ENCODE peak calls at places on chromosomes 4 and X, in eight cellular contexts. One of them, this sample, is unnamed.

GRCh38 chr4:82429728-82430192 is 502 bp downstream of the HNRNPDL start:
- DNase-seq in activated T-cell treated with anti-CD3 and anti-CD28 coated beads, Interleukin-2, amount 50 U/mL, for 72 hours: no peak
- DNase-seq in A549: peak; percentile 55
- DNase-seq in IMR-90: no peak
- DNase-seq in D341Med: no peak
- DNase-seq in immature natural killer cell: peak; percentile 87
- DNase-seq in colonic mucosa: peak; percentile 68
- DNase-seq in fibroblast of the aortic adventitia: no peak
- DNase-seq in this sample: no peak

GRCh38 chrX:68079961-68080360 is 353.3 kb downstream of the OPHN1 start:
- DNase-seq in activated T-cell treated with anti-CD3 and anti-CD28 coated beads, Interleukin-2, amount 50 U/mL, for 72 hours: no peak
- DNase-seq in A549: no peak
- DNase-seq in IMR-90: no peak
- DNase-seq in D341Med: no peak
- DNase-seq in immature natural killer cell: no peak
- DNase-seq in colonic mucosa: no peak
- DNase-seq in fibroblast of the aortic adventitia: no peak
- DNase-seq in this sample: no peak

GRCh38 chrX:150873616-150874015 is 24.9 kb downstream of the CD99L2 start:
- DNase-seq in activated T-cell treated with anti-CD3 and anti-CD28 coated beads, Interleukin-2, amount 50 U/mL, for 72 hours: no peak
- DNase-seq in A549: no peak
- DNase-seq in IMR-90: peak; percentile 44
- DNase-seq in D341Med: no peak
- DNase-seq in immature natural killer cell: no peak
- DNase-seq in colonic mucosa: no peak
- DNase-seq in fibroblast of the aortic adventitia: peak; percentile 39
- DNase-seq in this sample: no peak

GRCh38 chrX:48713847-48714246 is 17.3 kb downstream of the SUV39H1 start:
- DNase-seq in activated T-cell treated with anti-CD3 and anti-CD28 coated beads, Interleukin-2, amount 50 U/mL, for 72 hours: no peak
- DNase-seq in A549: no peak
- DNase-seq in IMR-90: no peak
- DNase-seq in D341Med: no peak
- DNase-seq in immature natural killer cell: peak; percentile 57
- DNase-seq in colonic mucosa: no peak
- DNase-seq in fibroblast of the aortic adventitia: no peak
- DNase-seq in this sample: no peak

GRCh38 chr4:139692300-139693012 is 26.8 kb downstream of the MGST2 start:
- DNase-seq in activated T-cell treated with anti-CD3 and anti-CD28 coated beads, Interleukin-2, amount 50 U/mL, for 72 hours: no peak
- DNase-seq in A549: peak; percentile 11
- DNase-seq in IMR-90: no peak
- DNase-seq in D341Med: peak; percentile 58
- DNase-seq in immature natural killer cell: no peak
- DNase-seq in colonic mucosa: no peak
- DNase-seq in fibroblast of the aortic adventitia: no peak
- DNase-seq in this sample: no peak

GRCh38 chr4:96649536-96649935 is 809.6 kb downstream of the PDHA2 start:
- DNase-seq in activated T-cell treated with anti-CD3 and anti-CD28 coated beads, Interleukin-2, amount 50 U/mL, for 72 hours: no peak
- DNase-seq in A549: no peak
- DNase-seq in IMR-90: no peak
- DNase-seq in D341Med: no peak
- DNase-seq in immature natural killer cell: no peak
- DNase-seq in colonic mucosa: no peak
- DNase-seq in fibroblast of the aortic adventitia: no peak
- DNase-seq in this sample: no peak

GRCh38 chr4:101944649-101945048 is 154.1 kb downstream of the BANK1 start:
- DNase-seq in activated T-cell treated with anti-CD3 and anti-CD28 coated beads, Interleukin-2, amount 50 U/mL, for 72 hours: no peak
- DNase-seq in A549: no peak
- DNase-seq in IMR-90: peak; percentile 56
- DNase-seq in D341Med: no peak
- DNase-seq in immature natural killer cell: no peak
- DNase-seq in colonic mucosa: no peak
- DNase-seq in fibroblast of the aortic adventitia: peak; percentile 15
- DNase-seq in this sample: no peak

GRCh38 chr4:16079046-16079445 is 4.8 kb downstream of the PROM1 start:
- DNase-seq in activated T-cell treated with anti-CD3 and anti-CD28 coated beads, Interleukin-2, amount 50 U/mL, for 72 hours: peak; percentile 10
- DNase-seq in A549: no peak
- DNase-seq in IMR-90: peak; percentile 7
- DNase-seq in D341Med: peak; percentile 64
- DNase-seq in immature natural killer cell: no peak
- DNase-seq in colonic mucosa: no peak
- DNase-seq in fibroblast of the aortic adventitia: no peak
- DNase-seq in this sample: no peak

GRCh38 chr4:2332201-2332975 is 70.5 kb upstream of the MXD4 start:
- DNase-seq in activated T-cell treated with anti-CD3 and anti-CD28 coated beads, Interleukin-2, amount 50 U/mL, for 72 hours: no peak
- DNase-seq in A549: no peak
- DNase-seq in IMR-90: no peak
- DNase-seq in D341Med: peak; percentile 34
- DNase-seq in immature natural killer cell: no peak
- DNase-seq in colonic mucosa: no peak
- DNase-seq in fibroblast of the aortic adventitia: no peak
- DNase-seq in this sample: no peak

GRCh38 chr4:123929565-123929964 is 533.0 kb downstream of the SPRY1 start:
- DNase-seq in activated T-cell treated with anti-CD3 and anti-CD28 coated beads, Interleukin-2, amount 50 U/mL, for 72 hours: no peak
- DNase-seq in A549: no peak
- DNase-seq in IMR-90: peak; percentile 2
- DNase-seq in D341Med: no peak
- DNase-seq in immature natural killer cell: no peak
- DNase-seq in colonic mucosa: no peak
- DNase-seq in fibroblast of the aortic adventitia: no peak
- DNase-seq in this sample: no peak

GRCh38 chr4:113311047-113311446 is 261.6 kb downstream of the ANK2 start:
- DNase-seq in activated T-cell treated with anti-CD3 and anti-CD28 coated beads, Interleukin-2, amount 50 U/mL, for 72 hours: no peak
- DNase-seq in A549: no peak
- DNase-seq in IMR-90: no peak
- DNase-seq in D341Med: no peak
- DNase-seq in immature natural killer cell: no peak
- DNase-seq in colonic mucosa: no peak
- DNase-seq in fibroblast of the aortic adventitia: no peak
- DNase-seq in this sample: no peak

GRCh38 chr4:111136438-111136837 is 513.6 kb upstream of the PITX2 start:
- DNase-seq in activated T-cell treated with anti-CD3 and anti-CD28 coated beads, Interleukin-2, amount 50 U/mL, for 72 hours: no peak
- DNase-seq in A549: peak; percentile 7
- DNase-seq in IMR-90: peak; percentile 59
- DNase-seq in D341Med: no peak
- DNase-seq in immature natural killer cell: no peak
- DNase-seq in colonic mucosa: no peak
- DNase-seq in fibroblast of the aortic adventitia: peak; percentile 72
- DNase-seq in this sample: no peak

GRCh38 chr4:89469930-89470375 is 162.4 kb upstream of the GPRIN3 start:
- DNase-seq in activated T-cell treated with anti-CD3 and anti-CD28 coated beads, Interleukin-2, amount 50 U/mL, for 72 hours: peak; percentile 33
- DNase-seq in A549: peak; percentile 25
- DNase-seq in IMR-90: peak; percentile 98
- DNase-seq in D341Med: no peak
- DNase-seq in immature natural killer cell: no peak
- DNase-seq in colonic mucosa: no peak
- DNase-seq in fibroblast of the aortic adventitia: peak; percentile 89
- DNase-seq in this sample: no peak

GRCh38 chrX:4091046-4091760 is 377.8 kb upstream of the PRKX start:
- DNase-seq in activated T-cell treated with anti-CD3 and anti-CD28 coated beads, Interleukin-2, amount 50 U/mL, for 72 hours: no peak
- DNase-seq in A549: peak; percentile 0
- DNase-seq in IMR-90: no peak
- DNase-seq in D341Med: no peak
- DNase-seq in immature natural killer cell: no peak
- DNase-seq in colonic mucosa: no peak
- DNase-seq in fibroblast of the aortic adventitia: no peak
- DNase-seq in this sample: no peak

GRCh38 chrX:110734894-110735541 is 60.6 kb downstream of the CHRDL1 start:
- DNase-seq in activated T-cell treated with anti-CD3 and anti-CD28 coated beads, Interleukin-2, amount 50 U/mL, for 72 hours: no peak
- DNase-seq in A549: no peak
- DNase-seq in IMR-90: peak; percentile 69
- DNase-seq in D341Med: no peak
- DNase-seq in immature natural killer cell: no peak
- DNase-seq in colonic mucosa: no peak
- DNase-seq in fibroblast of the aortic adventitia: peak; percentile 59
- DNase-seq in this sample: no peak

GRCh38 chr4:88792268-88792781 is 94.7 kb upstream of the NAP1L5 start:
- DNase-seq in activated T-cell treated with anti-CD3 and anti-CD28 coated beads, Interleukin-2, amount 50 U/mL, for 72 hours: peak; percentile 14
- DNase-seq in A549: peak; percentile 9
- DNase-seq in IMR-90: peak; percentile 86
- DNase-seq in D341Med: no peak
- DNase-seq in immature natural killer cell: no peak
- DNase-seq in colonic mucosa: no peak
- DNase-seq in fibroblast of the aortic adventitia: peak; percentile 85
- DNase-seq in this sample: no peak

GRCh38 chr4:93994175-93994994 is 165.8 kb downstream of the ATOH1 start:
- DNase-seq in activated T-cell treated with anti-CD3 and anti-CD28 coated beads, Interleukin-2, amount 50 U/mL, for 72 hours: no peak
- DNase-seq in A549: no peak
- DNase-seq in IMR-90: no peak
- DNase-seq in D341Med: no peak
- DNase-seq in immature natural killer cell: no peak
- DNase-seq in colonic mucosa: no peak
- DNase-seq in fibroblast of the aortic adventitia: no peak
- DNase-seq in this sample: no peak

GRCh38 chrX:122579521-122579920 is 604.6 kb upstream of the GRIA3 start:
- DNase-seq in activated T-cell treated with anti-CD3 and anti-CD28 coated beads, Interleukin-2, amount 50 U/mL, for 72 hours: no peak
- DNase-seq in A549: no peak
- DNase-seq in IMR-90: peak; percentile 1
- DNase-seq in D341Med: no peak
- DNase-seq in immature natural killer cell: no peak
- DNase-seq in colonic mucosa: no peak
- DNase-seq in fibroblast of the aortic adventitia: no peak
- DNase-seq in this sample: no peak

GRCh38 chr4:79673898-79674297 is 265.9 kb upstream of the GK2 start:
- DNase-seq in activated T-cell treated with anti-CD3 and anti-CD28 coated beads, Interleukin-2, amount 50 U/mL, for 72 hours: no peak
- DNase-seq in A549: no peak
- DNase-seq in IMR-90: no peak
- DNase-seq in D341Med: no peak
- DNase-seq in immature natural killer cell: no peak
- DNase-seq in colonic mucosa: no peak
- DNase-seq in fibroblast of the aortic adventitia: no peak
- DNase-seq in this sample: no peak

GRCh38 chrX:69093960-69094935 is 71.0 kb downstream of the PJA1 start:
- DNase-seq in activated T-cell treated with anti-CD3 and anti-CD28 coated beads, Interleukin-2, amount 50 U/mL, for 72 hours: peak; percentile 34
- DNase-seq in A549: peak; percentile 58
- DNase-seq in IMR-90: peak; percentile 60
- DNase-seq in D341Med: peak; percentile 68
- DNase-seq in immature natural killer cell: peak; percentile 25
- DNase-seq in colonic mucosa: peak; percentile 34
- DNase-seq in fibroblast of the aortic adventitia: peak; percentile 65
- DNase-seq in this sample: no peak

GRCh38 chrX:145910017-145910416 is 92.4 kb downstream of the SLITRK2 start:
- DNase-seq in activated T-cell treated with anti-CD3 and anti-CD28 coated beads, Interleukin-2, amount 50 U/mL, for 72 hours: no peak
- DNase-seq in A549: no peak
- DNase-seq in IMR-90: no peak
- DNase-seq in D341Med: no peak
- DNase-seq in immature natural killer cell: no peak
- DNase-seq in colonic mucosa: no peak
- DNase-seq in fibroblast of the aortic adventitia: no peak
- DNase-seq in this sample: no peak

GRCh38 chr4:22237846-22238513 is 277.9 kb downstream of the ADGRA3 start:
- DNase-seq in activated T-cell treated with anti-CD3 and anti-CD28 coated beads, Interleukin-2, amount 50 U/mL, for 72 hours: no peak
- DNase-seq in A549: no peak
- DNase-seq in IMR-90: no peak
- DNase-seq in D341Med: no peak
- DNase-seq in immature natural killer cell: no peak
- DNase-seq in colonic mucosa: peak; percentile 59
- DNase-seq in fibroblast of the aortic adventitia: no peak
- DNase-seq in this sample: no peak

This sample was measured in Right ventricle myocardium inferior.